ENCODE peak calls at places on chromosomes 12 and 14, in six cellular contexts. One of them, this sample, is unnamed.

GRCh38 chr12:52521175-52521574 is 981 bp upstream of the KRT5 start:
- DNase-seq in CD4-positive, CD25-positive, alpha-beta regulatory T cell: no peak
- DNase-seq in transverse colon: no peak
- DNase-seq in H7: peak; percentile 24
- DNase-seq in NCI-H510A treated with DMSO at 0.1 percent for 48 hours: no peak
- DNase-seq in stimulated activated CD4-positive, alpha-beta T cell treated with anti-CD3 and anti-CD28 coated beads, Interleukin-15, amount 100 ng/mL, for 24 hours: no peak
- DNase-seq in this sample: no peak

GRCh38 chr12:31322651-31323248 is 3.2 kb downstream of the SINHCAF start:
- DNase-seq in stimulated activated CD4-positive, alpha-beta T cell treated with anti-CD3 and anti-CD28 coated beads, Interleukin-15, amount 100 ng/mL, for 24 hours: no peak
- DNase-seq in transverse colon: peak; percentile 13
- DNase-seq in H7: peak; percentile 36
- DNase-seq in CD4-positive, CD25-positive, alpha-beta regulatory T cell: no peak
- DNase-seq in NCI-H510A treated with DMSO at 0.1 percent for 48 hours: no peak
- DNase-seq in this sample: peak; percentile 69

GRCh38 chr14:32588448-32589320 is 259.6 kb downstream of the AKAP6 start:
- DNase-seq in H7: peak; percentile 46
- DNase-seq in stimulated activated CD4-positive, alpha-beta T cell treated with anti-CD3 and anti-CD28 coated beads, Interleukin-15, amount 100 ng/mL, for 24 hours: peak; percentile 4
- DNase-seq in CD4-positive, CD25-positive, alpha-beta regulatory T cell: no peak
- DNase-seq in NCI-H510A treated with DMSO at 0.1 percent for 48 hours: no peak
- DNase-seq in transverse colon: no peak
- DNase-seq in this sample: no peak

GRCh38 chr12:121181181-121181580 is 28.7 kb upstream of the P2RX4 start:
- DNase-seq in transverse colon: no peak
- DNase-seq in CD4-positive, CD25-positive, alpha-beta regulatory T cell: no peak
- DNase-seq in NCI-H510A treated with DMSO at 0.1 percent for 48 hours: no peak
- DNase-seq in H7: no peak
- DNase-seq in stimulated activated CD4-positive, alpha-beta T cell treated with anti-CD3 and anti-CD28 coated beads, Interleukin-15, amount 100 ng/mL, for 24 hours: no peak
- DNase-seq in this sample: no peak

GRCh38 chr12:43294881-43295280 is 257.1 kb downstream of the ADAMTS20 start:
- DNase-seq in NCI-H510A treated with DMSO at 0.1 percent for 48 hours: no peak
- DNase-seq in H7: no peak
- DNase-seq in stimulated activated CD4-positive, alpha-beta T cell treated with anti-CD3 and anti-CD28 coated beads, Interleukin-15, amount 100 ng/mL, for 24 hours: no peak
- DNase-seq in CD4-positive, CD25-positive, alpha-beta regulatory T cell: no peak
- DNase-seq in transverse colon: no peak
- DNase-seq in this sample: no peak

GRCh38 chr12:18387706-18388105 is 126.4 kb downstream of the PIK3C2G start:
- DNase-seq in stimulated activated CD4-positive, alpha-beta T cell treated with anti-CD3 and anti-CD28 coated beads, Interleukin-15, amount 100 ng/mL, for 24 hours: no peak
- DNase-seq in NCI-H510A treated with DMSO at 0.1 percent for 48 hours: no peak
- DNase-seq in CD4-positive, CD25-positive, alpha-beta regulatory T cell: no peak
- DNase-seq in H7: no peak
- DNase-seq in transverse colon: no peak
- DNase-seq in this sample: no peak

GRCh38 chr12:67299936-67300335 is 30.8 kb downstream of the CAND1 start:
- DNase-seq in CD4-positive, CD25-positive, alpha-beta regulatory T cell: no peak
- DNase-seq in NCI-H510A treated with DMSO at 0.1 percent for 48 hours: peak; percentile 41
- DNase-seq in H7: no peak
- DNase-seq in stimulated activated CD4-positive, alpha-beta T cell treated with anti-CD3 and anti-CD28 coated beads, Interleukin-15, amount 100 ng/mL, for 24 hours: no peak
- DNase-seq in transverse colon: no peak
- DNase-seq in this sample: no peak

GRCh38 chr12:39764944-39765560 is 145.4 kb upstream of the ABCD2 start:
- DNase-seq in NCI-H510A treated with DMSO at 0.1 percent for 48 hours: peak; percentile 26
- DNase-seq in CD4-positive, CD25-positive, alpha-beta regulatory T cell: no peak
- DNase-seq in transverse colon: no peak
- DNase-seq in H7: peak; percentile 16
- DNase-seq in stimulated activated CD4-positive, alpha-beta T cell treated with anti-CD3 and anti-CD28 coated beads, Interleukin-15, amount 100 ng/mL, for 24 hours: no peak
- DNase-seq in this sample: no peak

GRCh38 chr14:74324945-74325361 is 22.2 kb upstream of the ABCD4 start:
- DNase-seq in CD4-positive, CD25-positive, alpha-beta regulatory T cell: no peak
- DNase-seq in stimulated activated CD4-positive, alpha-beta T cell treated with anti-CD3 and anti-CD28 coated beads, Interleukin-15, amount 100 ng/mL, for 24 hours: no peak
- DNase-seq in H7: peak; percentile 73
- DNase-seq in NCI-H510A treated with DMSO at 0.1 percent for 48 hours: no peak
- DNase-seq in transverse colon: no peak
- DNase-seq in this sample: peak; percentile 9

GRCh38 chr12:114799574-114800487 is 115.9 kb upstream of the TBX3 start:
- DNase-seq in stimulated activated CD4-positive, alpha-beta T cell treated with anti-CD3 and anti-CD28 coated beads, Interleukin-15, amount 100 ng/mL, for 24 hours: peak; percentile 1
- DNase-seq in H7: peak; percentile 38
- DNase-seq in CD4-positive, CD25-positive, alpha-beta regulatory T cell: no peak
- DNase-seq in transverse colon: peak; percentile 15
- DNase-seq in NCI-H510A treated with DMSO at 0.1 percent for 48 hours: peak; percentile 79
- DNase-seq in this sample: no peak

GRCh38 chr12:88781909-88782308 is 201.6 kb upstream of the KITLG start:
- DNase-seq in H7: no peak
- DNase-seq in NCI-H510A treated with DMSO at 0.1 percent for 48 hours: no peak
- DNase-seq in stimulated activated CD4-positive, alpha-beta T cell treated with anti-CD3 and anti-CD28 coated beads, Interleukin-15, amount 100 ng/mL, for 24 hours: no peak
- DNase-seq in CD4-positive, CD25-positive, alpha-beta regulatory T cell: no peak
- DNase-seq in transverse colon: no peak
- DNase-seq in this sample: no peak

GRCh38 chr14:105533391-105533790 is 7.0 kb downstream of the TMEM121 start:
- DNase-seq in stimulated activated CD4-positive, alpha-beta T cell treated with anti-CD3 and anti-CD28 coated beads, Interleukin-15, amount 100 ng/mL, for 24 hours: no peak
- DNase-seq in H7: no peak
- DNase-seq in transverse colon: no peak
- DNase-seq in CD4-positive, CD25-positive, alpha-beta regulatory T cell: no peak
- DNase-seq in NCI-H510A treated with DMSO at 0.1 percent for 48 hours: no peak
- DNase-seq in this sample: no peak

GRCh38 chr12:122845865-122846621 is 10.8 kb downstream of the HIP1R start:
- DNase-seq in CD4-positive, CD25-positive, alpha-beta regulatory T cell: no peak
- DNase-seq in stimulated activated CD4-positive, alpha-beta T cell treated with anti-CD3 and anti-CD28 coated beads, Interleukin-15, amount 100 ng/mL, for 24 hours: no peak
- DNase-seq in transverse colon: no peak
- DNase-seq in NCI-H510A treated with DMSO at 0.1 percent for 48 hours: peak; percentile 69
- DNase-seq in H7: peak; percentile 51
- DNase-seq in this sample: no peak

GRCh38 chr14:69661194-69661537 is 49.8 kb downstream of the SUSD6 start:
- DNase-seq in CD4-positive, CD25-positive, alpha-beta regulatory T cell: no peak
- DNase-seq in stimulated activated CD4-positive, alpha-beta T cell treated with anti-CD3 and anti-CD28 coated beads, Interleukin-15, amount 100 ng/mL, for 24 hours: no peak
- DNase-seq in NCI-H510A treated with DMSO at 0.1 percent for 48 hours: no peak
- DNase-seq in H7: no peak
- DNase-seq in transverse colon: no peak
- DNase-seq in this sample: no peak

GRCh38 chr14:66662374-66662773 is 154.4 kb downstream of the GPHN start:
- DNase-seq in CD4-positive, CD25-positive, alpha-beta regulatory T cell: no peak
- DNase-seq in NCI-H510A treated with DMSO at 0.1 percent for 48 hours: no peak
- DNase-seq in transverse colon: no peak
- DNase-seq in stimulated activated CD4-positive, alpha-beta T cell treated with anti-CD3 and anti-CD28 coated beads, Interleukin-15, amount 100 ng/mL, for 24 hours: no peak
- DNase-seq in H7: peak; percentile 1
- DNase-seq in this sample: no peak

GRCh38 chr12:119870462-119870861 is 6.7 kb downstream of the CIT start:
- DNase-seq in NCI-H510A treated with DMSO at 0.1 percent for 48 hours: no peak
- DNase-seq in transverse colon: no peak
- DNase-seq in H7: no peak
- DNase-seq in stimulated activated CD4-positive, alpha-beta T cell treated with anti-CD3 and anti-CD28 coated beads, Interleukin-15, amount 100 ng/mL, for 24 hours: no peak
- DNase-seq in CD4-positive, CD25-positive, alpha-beta regulatory T cell: no peak
- DNase-seq in this sample: no peak

GRCh38 chr12:72491399-72491798 is 219.2 kb downstream of the TRHDE start:
- DNase-seq in H7: no peak
- DNase-seq in NCI-H510A treated with DMSO at 0.1 percent for 48 hours: no peak
- DNase-seq in stimulated activated CD4-positive, alpha-beta T cell treated with anti-CD3 and anti-CD28 coated beads, Interleukin-15, amount 100 ng/mL, for 24 hours: no peak
- DNase-seq in CD4-positive, CD25-positive, alpha-beta regulatory T cell: no peak
- DNase-seq in transverse colon: no peak
- DNase-seq in this sample: no peak

GRCh38 chr12:97837401-97837800 is 374.8 kb downstream of the RMST start:
- DNase-seq in H7: no peak
- DNase-seq in CD4-positive, CD25-positive, alpha-beta regulatory T cell: no peak
- DNase-seq in NCI-H510A treated with DMSO at 0.1 percent for 48 hours: no peak
- DNase-seq in transverse colon: no peak
- DNase-seq in stimulated activated CD4-positive, alpha-beta T cell treated with anti-CD3 and anti-CD28 coated beads, Interleukin-15, amount 100 ng/mL, for 24 hours: no peak
- DNase-seq in this sample: no peak

GRCh38 chr14:67526676-67527459 is 6.2 kb upstream of the PLEKHH1 start:
- DNase-seq in stimulated activated CD4-positive, alpha-beta T cell treated with anti-CD3 and anti-CD28 coated beads, Interleukin-15, amount 100 ng/mL, for 24 hours: peak; percentile 53
- DNase-seq in CD4-positive, CD25-positive, alpha-beta regulatory T cell: no peak
- DNase-seq in NCI-H510A treated with DMSO at 0.1 percent for 48 hours: peak; percentile 55
- DNase-seq in transverse colon: peak; percentile 49
- DNase-seq in H7: peak; percentile 77
- DNase-seq in this sample: peak; percentile 12

GRCh38 chr12:71371132-71371531 is 68.5 kb upstream of the LGR5 start:
- DNase-seq in NCI-H510A treated with DMSO at 0.1 percent for 48 hours: no peak
- DNase-seq in CD4-positive, CD25-positive, alpha-beta regulatory T cell: no peak
- DNase-seq in stimulated activated CD4-positive, alpha-beta T cell treated with anti-CD3 and anti-CD28 coated beads, Interleukin-15, amount 100 ng/mL, for 24 hours: no peak
- DNase-seq in transverse colon: no peak
- DNase-seq in H7: no peak
- DNase-seq in this sample: peak; percentile 14

GRCh38 chr12:98418357-98419075 is 96.9 kb upstream of the TMPO start:
- DNase-seq in stimulated activated CD4-positive, alpha-beta T cell treated with anti-CD3 and anti-CD28 coated beads, Interleukin-15, amount 100 ng/mL, for 24 hours: no peak
- DNase-seq in H7: peak; percentile 65
- DNase-seq in transverse colon: peak; percentile 89
- DNase-seq in NCI-H510A treated with DMSO at 0.1 percent for 48 hours: no peak
- DNase-seq in CD4-positive, CD25-positive, alpha-beta regulatory T cell: no peak
- DNase-seq in this sample: peak; percentile 95

GRCh38 chr14:75184447-75184846 is 8.0 kb upstream of the TMED10 start:
- DNase-seq in CD4-positive, CD25-positive, alpha-beta regulatory T cell: no peak
- DNase-seq in NCI-H510A treated with DMSO at 0.1 percent for 48 hours: no peak
- DNase-seq in transverse colon: no peak
- DNase-seq in H7: no peak
- DNase-seq in stimulated activated CD4-positive, alpha-beta T cell treated with anti-CD3 and anti-CD28 coated beads, Interleukin-15, amount 100 ng/mL, for 24 hours: no peak
- DNase-seq in this sample: no peak

GRCh38 chr14:91418387-91419043 is 895 bp upstream of the CCDC88C start:
- DNase-seq in CD4-positive, CD25-positive, alpha-beta regulatory T cell: peak; percentile 68
- DNase-seq in NCI-H510A treated with DMSO at 0.1 percent for 48 hours: peak; percentile 69
- DNase-seq in stimulated activated CD4-positive, alpha-beta T cell treated with anti-CD3 and anti-CD28 coated beads, Interleukin-15, amount 100 ng/mL, for 24 hours: peak; percentile 87
- DNase-seq in transverse colon: peak; percentile 81
- DNase-seq in H7: peak; percentile 81
- DNase-seq in this sample: peak; percentile 41

GRCh38 chr14:92704036-92704804 is 44.2 kb downstream of the LGMN start:
- DNase-seq in transverse colon: peak; percentile 66
- DNase-seq in CD4-positive, CD25-positive, alpha-beta regulatory T cell: no peak
- DNase-seq in H7: no peak
- DNase-seq in NCI-H510A treated with DMSO at 0.1 percent for 48 hours: no peak
- DNase-seq in stimulated activated CD4-positive, alpha-beta T cell treated with anti-CD3 and anti-CD28 coated beads, Interleukin-15, amount 100 ng/mL, for 24 hours: no peak
- DNase-seq in this sample: no peak

GRCh38 chr12:128829870-128830504 is 6.2 kb upstream of the SLC15A4 start:
- DNase-seq in transverse colon: peak; percentile 38
- DNase-seq in stimulated activated CD4-positive, alpha-beta T cell treated with anti-CD3 and anti-CD28 coated beads, Interleukin-15, amount 100 ng/mL, for 24 hours: no peak
- DNase-seq in NCI-H510A treated with DMSO at 0.1 percent for 48 hours: no peak
- DNase-seq in H7: no peak
- DNase-seq in CD4-positive, CD25-positive, alpha-beta regulatory T cell: no peak
- DNase-seq in this sample: no peak

GRCh38 chr12:130880411-130880885 is 8.6 kb downstream of the RAN start:
- DNase-seq in transverse colon: no peak
- DNase-seq in CD4-positive, CD25-positive, alpha-beta regulatory T cell: no peak
- DNase-seq in H7: no peak
- DNase-seq in NCI-H510A treated with DMSO at 0.1 percent for 48 hours: no peak
- DNase-seq in stimulated activated CD4-positive, alpha-beta T cell treated with anti-CD3 and anti-CD28 coated beads, Interleukin-15, amount 100 ng/mL, for 24 hours: peak; percentile 29
- DNase-seq in this sample: no peak

GRCh38 chr12:132427177-132427725 is 62.7 kb upstream of the FBRSL1 start:
- DNase-seq in H7: peak; percentile 60
- DNase-seq in NCI-H510A treated with DMSO at 0.1 percent for 48 hours: no peak
- DNase-seq in stimulated activated CD4-positive, alpha-beta T cell treated with anti-CD3 and anti-CD28 coated beads, Interleukin-15, amount 100 ng/mL, for 24 hours: no peak
- DNase-seq in transverse colon: no peak
- DNase-seq in CD4-positive, CD25-positive, alpha-beta regulatory T cell: no peak
- DNase-seq in this sample: no peak

GRCh38 chr12:32305163-32305562 is 94.2 kb upstream of the FGD4 start:
- DNase-seq in CD4-positive, CD25-positive, alpha-beta regulatory T cell: no peak
- DNase-seq in transverse colon: no peak
- DNase-seq in stimulated activated CD4-positive, alpha-beta T cell treated with anti-CD3 and anti-CD28 coated beads, Interleukin-15, amount 100 ng/mL, for 24 hours: no peak
- DNase-seq in H7: no peak
- DNase-seq in NCI-H510A treated with DMSO at 0.1 percent for 48 hours: peak; percentile 6
- DNase-seq in this sample: peak; percentile 26

GRCh38 chr12:83796527-83796926 is 1109.8 kb downstream of the TMTC2 start:
- DNase-seq in CD4-positive, CD25-positive, alpha-beta regulatory T cell: no peak
- DNase-seq in transverse colon: no peak
- DNase-seq in H7: no peak
- DNase-seq in stimulated activated CD4-positive, alpha-beta T cell treated with anti-CD3 and anti-CD28 coated beads, Interleukin-15, amount 100 ng/mL, for 24 hours: no peak
- DNase-seq in NCI-H510A treated with DMSO at 0.1 percent for 48 hours: no peak
- DNase-seq in this sample: no peak

GRCh38 chr12:123232472-123232806 is 502 bp downstream of the MPHOSPH9 start:
- DNase-seq in transverse colon: no peak
- DNase-seq in H7: no peak
- DNase-seq in NCI-H510A treated with DMSO at 0.1 percent for 48 hours: no peak
- DNase-seq in stimulated activated CD4-positive, alpha-beta T cell treated with anti-CD3 and anti-CD28 coated beads, Interleukin-15, amount 100 ng/mL, for 24 hours: no peak
- DNase-seq in CD4-positive, CD25-positive, alpha-beta regulatory T cell: no peak
- DNase-seq in this sample: peak; percentile 33

GRCh38 chr14:49692191-49692757 is 646 bp upstream of the KLHDC1 start:
- DNase-seq in CD4-positive, CD25-positive, alpha-beta regulatory T cell: no peak
- DNase-seq in transverse colon: no peak
- DNase-seq in H7: no peak
- DNase-seq in NCI-H510A treated with DMSO at 0.1 percent for 48 hours: peak; percentile 33
- DNase-seq in stimulated activated CD4-positive, alpha-beta T cell treated with anti-CD3 and anti-CD28 coated beads, Interleukin-15, amount 100 ng/mL, for 24 hours: no peak
- DNase-seq in this sample: no peak

GRCh38 chr14:22313172-22313801 is 275.7 kb downstream of the DAD1 start:
- DNase-seq in transverse colon: no peak
- DNase-seq in CD4-positive, CD25-positive, alpha-beta regulatory T cell: no peak
- DNase-seq in NCI-H510A treated with DMSO at 0.1 percent for 48 hours: no peak
- DNase-seq in H7: no peak
- DNase-seq in stimulated activated CD4-positive, alpha-beta T cell treated with anti-CD3 and anti-CD28 coated beads, Interleukin-15, amount 100 ng/mL, for 24 hours: no peak
- DNase-seq in this sample: peak; percentile 43

GRCh38 chr12:76192416-76192815 is 107.9 kb upstream of the NAP1L1 start:
- DNase-seq in NCI-H510A treated with DMSO at 0.1 percent for 48 hours: no peak
- DNase-seq in CD4-positive, CD25-positive, alpha-beta regulatory T cell: no peak
- DNase-seq in H7: no peak
- DNase-seq in stimulated activated CD4-positive, alpha-beta T cell treated with anti-CD3 and anti-CD28 coated beads, Interleukin-15, amount 100 ng/mL, for 24 hours: no peak
- DNase-seq in transverse colon: no peak
- DNase-seq in this sample: no peak

GRCh38 chr12:851913-852312 is 97.6 kb downstream of the RAD52 start:
- DNase-seq in transverse colon: no peak
- DNase-seq in CD4-positive, CD25-positive, alpha-beta regulatory T cell: no peak
- DNase-seq in stimulated activated CD4-positive, alpha-beta T cell treated with anti-CD3 and anti-CD28 coated beads, Interleukin-15, amount 100 ng/mL, for 24 hours: no peak
- DNase-seq in NCI-H510A treated with DMSO at 0.1 percent for 48 hours: no peak
- DNase-seq in H7: no peak
- DNase-seq in this sample: peak; percentile 74

GRCh38 chr12:94265521-94265920 is 117.1 kb downstream of the PLXNC1 start:
- DNase-seq in H7: no peak
- DNase-seq in CD4-positive, CD25-positive, alpha-beta regulatory T cell: no peak
- DNase-seq in stimulated activated CD4-positive, alpha-beta T cell treated with anti-CD3 and anti-CD28 coated beads, Interleukin-15, amount 100 ng/mL, for 24 hours: no peak
- DNase-seq in NCI-H510A treated with DMSO at 0.1 percent for 48 hours: no peak
- DNase-seq in transverse colon: no peak
- DNase-seq in this sample: no peak

This sample was measured in HS-27A.